ENCODE peak calls at places on chromosomes 7 and 10, in eight cellular contexts. One of them, this sample, is unnamed.

GRCh38 chr7:96388620-96389383 is 66.9 kb upstream of the SLC25A13 start:
- DNase-seq in Calu3: no peak
- DNase-seq in left ventricle myocardium inferior: no peak
- DNase-seq in colonic mucosa: no peak
- DNase-seq in mesendoderm: peak
- DNase-seq in GM12865: no peak
- DNase-seq in AG09309: peak
- DNase-seq in GM03348: peak
- DNase-seq in this sample: peak

GRCh38 chr10:129689681-129690080 is 222.6 kb downstream of the MGMT start:
- DNase-seq in Calu3: no peak
- DNase-seq in left ventricle myocardium inferior: no peak
- DNase-seq in colonic mucosa: no peak
- DNase-seq in mesendoderm: no peak
- DNase-seq in GM12865: no peak
- DNase-seq in AG09309: no peak
- DNase-seq in GM03348: peak
- DNase-seq in this sample: peak

GRCh38 chr7:135386776-135387175 is 123.1 kb downstream of the CNOT4 start:
- DNase-seq in Calu3: no peak
- DNase-seq in left ventricle myocardium inferior: no peak
- DNase-seq in colonic mucosa: no peak
- DNase-seq in mesendoderm: peak
- DNase-seq in GM12865: no peak
- DNase-seq in AG09309: no peak
- DNase-seq in GM03348: no peak
- DNase-seq in this sample: no peak

GRCh38 chr10:73887038-73888015 is 13.0 kb upstream of the CAMK2G start:
- DNase-seq in Calu3: peak
- DNase-seq in left ventricle myocardium inferior: peak
- DNase-seq in colonic mucosa: peak
- DNase-seq in mesendoderm: peak
- DNase-seq in GM12865: no peak
- DNase-seq in AG09309: peak
- DNase-seq in GM03348: peak
- DNase-seq in this sample: peak

GRCh38 chr10:60526024-60526585 is 136.4 kb upstream of the ANK3 start:
- DNase-seq in Calu3: no peak
- DNase-seq in left ventricle myocardium inferior: no peak
- DNase-seq in colonic mucosa: no peak
- DNase-seq in mesendoderm: no peak
- DNase-seq in GM12865: no peak
- DNase-seq in AG09309: no peak
- DNase-seq in GM03348: no peak
- DNase-seq in this sample: no peak

GRCh38 chr7:151138541-151138910 is 29.0 kb downstream of the GBX1 start:
- DNase-seq in Calu3: no peak
- DNase-seq in left ventricle myocardium inferior: no peak
- DNase-seq in colonic mucosa: no peak
- DNase-seq in mesendoderm: peak
- DNase-seq in GM12865: no peak
- DNase-seq in AG09309: no peak
- DNase-seq in GM03348: no peak
- DNase-seq in this sample: no peak

GRCh38 chr7:107560898-107561516 is 2.7 kb downstream of the COG5 start:
- DNase-seq in Calu3: no peak
- DNase-seq in left ventricle myocardium inferior: no peak
- DNase-seq in colonic mucosa: no peak
- DNase-seq in mesendoderm: no peak
- DNase-seq in GM12865: no peak
- DNase-seq in AG09309: no peak
- DNase-seq in GM03348: peak
- DNase-seq in this sample: no peak

GRCh38 chr7:3880221-3880935 is 579.3 kb downstream of the SDK1 start:
- DNase-seq in Calu3: no peak
- DNase-seq in left ventricle myocardium inferior: no peak
- DNase-seq in colonic mucosa: no peak
- DNase-seq in mesendoderm: no peak
- DNase-seq in GM12865: no peak
- DNase-seq in AG09309: no peak
- DNase-seq in GM03348: no peak
- DNase-seq in this sample: no peak

GRCh38 chr10:72086466-72087391 is 1.6 kb downstream of the SPOCK2 start:
- DNase-seq in Calu3: peak
- DNase-seq in left ventricle myocardium inferior: peak
- DNase-seq in colonic mucosa: no peak
- DNase-seq in mesendoderm: peak
- DNase-seq in GM12865: peak
- DNase-seq in AG09309: no peak
- DNase-seq in GM03348: peak
- DNase-seq in this sample: no peak

GRCh38 chr7:141700291-141700847 is 1.6 kb downstream of the DENND11 start:
- DNase-seq in Calu3: no peak
- DNase-seq in left ventricle myocardium inferior: no peak
- DNase-seq in colonic mucosa: no peak
- DNase-seq in mesendoderm: no peak
- DNase-seq in GM12865: no peak
- DNase-seq in AG09309: no peak
- DNase-seq in GM03348: no peak
- DNase-seq in this sample: no peak

GRCh38 chr7:1669954-1670893 is at the start of gene ELFN1:
- DNase-seq in Calu3: no peak
- DNase-seq in left ventricle myocardium inferior: no peak
- DNase-seq in colonic mucosa: no peak
- DNase-seq in mesendoderm: peak
- DNase-seq in GM12865: no peak
- DNase-seq in AG09309: no peak
- DNase-seq in GM03348: peak
- DNase-seq in this sample: no peak

GRCh38 chr10:74337330-74338016 is 186.5 kb downstream of the ADK start:
- DNase-seq in Calu3: no peak
- DNase-seq in left ventricle myocardium inferior: no peak
- DNase-seq in colonic mucosa: no peak
- DNase-seq in mesendoderm: no peak
- DNase-seq in GM12865: no peak
- DNase-seq in AG09309: no peak
- DNase-seq in GM03348: no peak
- DNase-seq in this sample: no peak

GRCh38 chr7:93146465-93147127 is 1.6 kb downstream of the SAMD9L start:
- DNase-seq in Calu3: no peak
- DNase-seq in left ventricle myocardium inferior: no peak
- DNase-seq in colonic mucosa: no peak
- DNase-seq in mesendoderm: peak
- DNase-seq in GM12865: peak
- DNase-seq in AG09309: no peak
- DNase-seq in GM03348: no peak
- DNase-seq in this sample: no peak

GRCh38 chr7:151745090-151745638 is 131.8 kb downstream of the PRKAG2 start:
- DNase-seq in Calu3: peak
- DNase-seq in left ventricle myocardium inferior: peak
- DNase-seq in colonic mucosa: peak
- DNase-seq in mesendoderm: no peak
- DNase-seq in GM12865: no peak
- DNase-seq in AG09309: peak
- DNase-seq in GM03348: peak
- DNase-seq in this sample: peak

GRCh38 chr7:74254858-74255379 is 720 bp upstream of the RFC2 start:
- DNase-seq in Calu3: no peak
- DNase-seq in left ventricle myocardium inferior: no peak
- DNase-seq in colonic mucosa: no peak
- DNase-seq in mesendoderm: no peak
- DNase-seq in GM12865: peak
- DNase-seq in AG09309: no peak
- DNase-seq in GM03348: no peak
- DNase-seq in this sample: no peak

GRCh38 chr10:34746094-34746493 is 69.0 kb downstream of the PARD3 start:
- DNase-seq in Calu3: peak
- DNase-seq in left ventricle myocardium inferior: no peak
- DNase-seq in colonic mucosa: no peak
- DNase-seq in mesendoderm: no peak
- DNase-seq in GM12865: no peak
- DNase-seq in AG09309: no peak
- DNase-seq in GM03348: no peak
- DNase-seq in this sample: no peak

GRCh38 chr7:98493379-98493778 is 92.5 kb upstream of the BAIAP2L1 start:
- DNase-seq in Calu3: no peak
- DNase-seq in left ventricle myocardium inferior: no peak
- DNase-seq in colonic mucosa: no peak
- DNase-seq in mesendoderm: no peak
- DNase-seq in GM12865: no peak
- DNase-seq in AG09309: no peak
- DNase-seq in GM03348: no peak
- DNase-seq in this sample: no peak

GRCh38 chr10:132249824-132250375 is 57.9 kb downstream of the STK32C start:
- DNase-seq in Calu3: no peak
- DNase-seq in left ventricle myocardium inferior: no peak
- DNase-seq in colonic mucosa: no peak
- DNase-seq in mesendoderm: no peak
- DNase-seq in GM12865: no peak
- DNase-seq in AG09309: no peak
- DNase-seq in GM03348: no peak
- DNase-seq in this sample: no peak

GRCh38 chr7:117132385-117133120 is 179.3 kb downstream of the ST7 start:
- DNase-seq in Calu3: no peak
- DNase-seq in left ventricle myocardium inferior: no peak
- DNase-seq in colonic mucosa: no peak
- DNase-seq in mesendoderm: no peak
- DNase-seq in GM12865: no peak
- DNase-seq in AG09309: peak
- DNase-seq in GM03348: peak
- DNase-seq in this sample: peak

GRCh38 chr7:24480501-24480900 is 92.8 kb upstream of the PALS2 start:
- DNase-seq in Calu3: no peak
- DNase-seq in left ventricle myocardium inferior: no peak
- DNase-seq in colonic mucosa: no peak
- DNase-seq in mesendoderm: no peak
- DNase-seq in GM12865: no peak
- DNase-seq in AG09309: no peak
- DNase-seq in GM03348: no peak
- DNase-seq in this sample: no peak

GRCh38 chr10:131843089-131843595 is 57.7 kb upstream of the PPP2R2D start:
- DNase-seq in Calu3: no peak
- DNase-seq in left ventricle myocardium inferior: no peak
- DNase-seq in colonic mucosa: no peak
- DNase-seq in mesendoderm: no peak
- DNase-seq in GM12865: no peak
- DNase-seq in AG09309: no peak
- DNase-seq in GM03348: no peak
- DNase-seq in this sample: no peak

GRCh38 chr7:7882888-7883287 is 85.7 kb upstream of the GLCCI1 start:
- DNase-seq in Calu3: no peak
- DNase-seq in left ventricle myocardium inferior: no peak
- DNase-seq in colonic mucosa: no peak
- DNase-seq in mesendoderm: no peak
- DNase-seq in GM12865: no peak
- DNase-seq in AG09309: no peak
- DNase-seq in GM03348: no peak
- DNase-seq in this sample: no peak

GRCh38 chr7:77707504-77707992 is 11.3 kb downstream of the RSBN1L start:
- DNase-seq in Calu3: no peak
- DNase-seq in left ventricle myocardium inferior: no peak
- DNase-seq in colonic mucosa: no peak
- DNase-seq in mesendoderm: no peak
- DNase-seq in GM12865: no peak
- DNase-seq in AG09309: no peak
- DNase-seq in GM03348: no peak
- DNase-seq in this sample: no peak

GRCh38 chr7:2032030-2032875 is 200.5 kb downstream of the MAD1L1 start:
- DNase-seq in Calu3: no peak
- DNase-seq in left ventricle myocardium inferior: peak
- DNase-seq in colonic mucosa: no peak
- DNase-seq in mesendoderm: peak
- DNase-seq in GM12865: no peak
- DNase-seq in AG09309: no peak
- DNase-seq in GM03348: no peak
- DNase-seq in this sample: no peak

GRCh38 chr7:44678468-44679179 is 70.0 kb upstream of the ZMIZ2 start:
- DNase-seq in Calu3: no peak
- DNase-seq in left ventricle myocardium inferior: peak
- DNase-seq in colonic mucosa: no peak
- DNase-seq in mesendoderm: no peak
- DNase-seq in GM12865: no peak
- DNase-seq in AG09309: peak
- DNase-seq in GM03348: peak
- DNase-seq in this sample: peak

GRCh38 chr10:61877882-61878281 is 23.6 kb upstream of the ARID5B start:
- DNase-seq in Calu3: no peak
- DNase-seq in left ventricle myocardium inferior: no peak
- DNase-seq in colonic mucosa: no peak
- DNase-seq in mesendoderm: no peak
- DNase-seq in GM12865: no peak
- DNase-seq in AG09309: no peak
- DNase-seq in GM03348: no peak
- DNase-seq in this sample: no peak

GRCh38 chr10:26730548-26730947 is 33.0 kb downstream of the PDSS1 start:
- DNase-seq in Calu3: no peak
- DNase-seq in left ventricle myocardium inferior: no peak
- DNase-seq in colonic mucosa: no peak
- DNase-seq in mesendoderm: no peak
- DNase-seq in GM12865: no peak
- DNase-seq in AG09309: no peak
- DNase-seq in GM03348: no peak
- DNase-seq in this sample: no peak

GRCh38 chr7:3106353-3106752 is 62.7 kb upstream of the CARD11 start:
- DNase-seq in Calu3: no peak
- DNase-seq in left ventricle myocardium inferior: no peak
- DNase-seq in colonic mucosa: no peak
- DNase-seq in mesendoderm: no peak
- DNase-seq in GM12865: peak
- DNase-seq in AG09309: no peak
- DNase-seq in GM03348: no peak
- DNase-seq in this sample: no peak

GRCh38 chr7:150388709-150389531 is 9.8 kb downstream of the ZNF775 start:
- DNase-seq in Calu3: no peak
- DNase-seq in left ventricle myocardium inferior: peak
- DNase-seq in colonic mucosa: peak
- DNase-seq in mesendoderm: peak
- DNase-seq in GM12865: no peak
- DNase-seq in AG09309: no peak
- DNase-seq in GM03348: peak
- DNase-seq in this sample: no peak

GRCh38 chr7:151598045-151598444 is 78.3 kb upstream of the RHEB start:
- DNase-seq in Calu3: peak
- DNase-seq in left ventricle myocardium inferior: no peak
- DNase-seq in colonic mucosa: no peak
- DNase-seq in mesendoderm: no peak
- DNase-seq in GM12865: no peak
- DNase-seq in AG09309: peak
- DNase-seq in GM03348: peak
- DNase-seq in this sample: peak

GRCh38 chr7:129989466-129989865 is 36.7 kb upstream of the UBE2H start:
- DNase-seq in Calu3: peak
- DNase-seq in left ventricle myocardium inferior: no peak
- DNase-seq in colonic mucosa: no peak
- DNase-seq in mesendoderm: no peak
- DNase-seq in GM12865: peak
- DNase-seq in AG09309: no peak
- DNase-seq in GM03348: no peak
- DNase-seq in this sample: no peak

GRCh38 chr7:95441042-95441823 is 6.4 kb upstream of the PON2 start:
- DNase-seq in Calu3: peak
- DNase-seq in left ventricle myocardium inferior: no peak
- DNase-seq in colonic mucosa: no peak
- DNase-seq in mesendoderm: no peak
- DNase-seq in GM12865: no peak
- DNase-seq in AG09309: no peak
- DNase-seq in GM03348: no peak
- DNase-seq in this sample: no peak

This sample was measured in fibroblast of the conjunctiva.